ENCODE peak calls at places on chromosomes 6 and 20, in eight cellular contexts. B, U, O, J, N, A, Z and R are unnamed samples.

GRCh38 chr6:32178547-32179440 is 589 bp downstream of the RNF5 start:
- DNase-seq in B (no peak), U (no peak), O (no peak), J (peak), N (no peak), A (no peak), Z (no peak), R (no peak)

GRCh38 chr6:158031445-158032353 is 50.0 kb downstream of the SYNJ2 start:
- DNase-seq in B (no peak), U (no peak), O (peak), J (peak), N (no peak), A (peak), Z (peak), R (peak)

GRCh38 chr20:53146201-53146891 is 174.2 kb downstream of the TSHZ2 start:
- DNase-seq in B (no peak), U (no peak), O (no peak), J (no peak), N (no peak), A (no peak), Z (peak), R (no peak)

GRCh38 chr20:43029161-43029560 is 160.5 kb downstream of the PTPRT start:
- DNase-seq in B (no peak), U (no peak), O (no peak), J (no peak), N (no peak), A (no peak), Z (no peak), R (no peak)

GRCh38 chr20:41175201-41175651 is 37.9 kb downstream of the PLCG1 start:
- DNase-seq in B (no peak), U (no peak), O (no peak), J (no peak), N (no peak), A (peak), Z (no peak), R (no peak)

GRCh38 chr6:4322846-4323309 is 187.5 kb upstream of the ECI2 start:
- DNase-seq in B (no peak), U (no peak), O (no peak), J (peak), N (no peak), A (no peak), Z (no peak), R (peak)

GRCh38 chr20:19212524-19213502 is at the start of gene SLC24A3:
- DNase-seq in B (no peak), U (peak), O (peak), J (peak), N (peak), A (peak), Z (peak), R (peak)

GRCh38 chr6:88761237-88762031 is 202.0 kb downstream of the RNGTT start:
- DNase-seq in B (no peak), U (no peak), O (no peak), J (no peak), N (no peak), A (peak), Z (no peak), R (no peak)

GRCh38 chr20:62841705-62842212 is 19.9 kb downstream of the TCFL5 start:
- DNase-seq in B (no peak), U (no peak), O (no peak), J (no peak), N (no peak), A (no peak), Z (no peak), R (no peak)

GRCh38 chr6:157861184-157861583 is 38.1 kb downstream of the SNX9 start:
- DNase-seq in B (no peak), U (no peak), O (no peak), J (no peak), N (no peak), A (no peak), Z (no peak), R (no peak)

GRCh38 chr6:165694296-165694695 is 31.3 kb upstream of the PDE10A start:
- DNase-seq in B (no peak), U (no peak), O (no peak), J (no peak), N (no peak), A (no peak), Z (no peak), R (peak)

GRCh38 chr6:19754686-19755085 is 82.5 kb upstream of the ID4 start:
- DNase-seq in B (no peak), U (no peak), O (no peak), J (no peak), N (no peak), A (no peak), Z (no peak), R (no peak)